ENCODE peak calls at places on chromosomes 1 and 21, in six cellular contexts. H is body of pancreas, N is choroid plexus epithelial cell, E is heart left ventricle, J is tibial nerve, S is psoas muscle. W is an unnamed sample.

GRCh38 chr1:75292013-75292412 is 157.8 kb downstream of the LHX8 start:
- DNase-seq in S (no peak), N (no peak), H (no peak), E (no peak), J (no peak), W (no peak)

GRCh38 chr21:21097425-21097824 is 99.2 kb downstream of the NCAM2 start:
- DNase-seq in S (no peak), H (no peak), E (no peak), N (no peak), J (no peak), W (no peak)

GRCh38 chr1:46495778-46496177 is 6.1 kb downstream of the DMBX1 start:
- DNase-seq in H (no peak), J (no peak), E (no peak), S (no peak), N (no peak), W (no peak)

GRCh38 chr1:61053712-61054608 is 28.4 kb upstream of the NFIA start:
- DNase-seq in N (no peak), E (peak; percentile 73), H (peak; percentile 52), J (peak; percentile 17), S (peak; percentile 63), W (peak; percentile 45)

GRCh38 chr1:27144349-27144748 is 10.6 kb downstream of the SLC9A1 start:
- DNase-seq in H (no peak), N (no peak), E (no peak), S (no peak), J (no peak), W (no peak)

GRCh38 chr1:12356004-12356890 is 126.4 kb downstream of the VPS13D start:
- DNase-seq in N (peak; percentile 55), S (no peak), H (peak; percentile 48), J (no peak), E (no peak), W (no peak)

GRCh38 chr21:42162831-42163510 is 56.0 kb upstream of the ABCG1 start:
- DNase-seq in E (no peak), H (no peak), J (no peak), S (no peak), N (no peak), W (no peak)

GRCh38 chr1:25004355-25004754 is 74.3 kb upstream of the RUNX3 start:
- DNase-seq in N (no peak), E (no peak), H (no peak), S (no peak), J (no peak), W (no peak)

GRCh38 chr1:55140137-55140536 is 75.0 kb downstream of the USP24 start:
- DNase-seq in S (no peak), N (no peak), H (no peak), J (no peak), E (no peak), W (no peak)

GRCh38 chr1:6495041-6495441 is 3.6 kb upstream of the PLEKHG5 start:
- DNase-seq in J (no peak), H (no peak), S (no peak), E (no peak), N (no peak), W (peak; percentile 31)

GRCh38 chr1:211638246-211638645 is 37.2 kb downstream of the NEK2 start:
- DNase-seq in J (no peak), E (no peak), H (no peak), N (no peak), S (no peak), W (no peak)

GRCh38 chr21:20999567-21000169 is 1.5 kb downstream of the NCAM2 start:
- DNase-seq in N (peak; percentile 76), J (peak; percentile 60), E (no peak), H (peak; percentile 14), S (no peak), W (no peak)

GRCh38 chr1:247373721-247374141 is 42.1 kb upstream of the ZNF496 start:
- DNase-seq in J (peak; percentile 70), S (peak; percentile 41), E (peak; percentile 68), H (peak; percentile 39), N (peak; percentile 62), W (peak; percentile 48)

GRCh38 chr1:182175340-182176068 is 114.0 kb upstream of the ZNF648 start:
- DNase-seq in S (no peak), J (no peak), N (no peak), E (no peak), H (peak; percentile 39), W (no peak)

GRCh38 chr1:32981003-32981909 is 16.6 kb upstream of the RNF19B start:
- DNase-seq in J (peak; percentile 45), E (peak; percentile 62), H (peak; percentile 83), S (no peak), N (peak; percentile 88), W (no peak)

GRCh38 chr1:171141336-171142051 is 43.6 kb upstream of the FMO2 start:
- DNase-seq in J (peak; percentile 71), H (peak; percentile 40), E (peak; percentile 66), N (peak; percentile 98), S (peak; percentile 37), W (peak; percentile 62)

GRCh38 chr1:221611930-221612777 is 129.7 kb downstream of the DUSP10 start:
- DNase-seq in E (peak; percentile 54), N (peak; percentile 74), J (peak; percentile 21), H (peak; percentile 39), S (peak; percentile 62), W (peak; percentile 69)

GRCh38 chr1:231683439-231684165 is 57.0 kb downstream of the DISC1 start:
- DNase-seq in J (no peak), S (no peak), N (peak; percentile 45), E (no peak), H (no peak), W (no peak)

GRCh38 chr1:156365754-156366153 is 3.3 kb upstream of the RHBG start:
- DNase-seq in S (no peak), E (no peak), J (no peak), H (no peak), N (no peak), W (no peak)

GRCh38 chr1:215648957-215649356 is 81.9 kb downstream of the KCTD3 start:
- DNase-seq in S (no peak), E (no peak), J (no peak), N (no peak), H (no peak), W (no peak)

GRCh38 chr1:89762801-89763648 is 57.8 kb upstream of the LRRC8D start:
- DNase-seq in N (peak; percentile 89), H (peak; percentile 86), E (peak; percentile 89), S (peak; percentile 84), J (peak; percentile 80), W (peak; percentile 74)

GRCh38 chr21:44528634-44528995 is 11.4 kb downstream of the KRTAP10-1 start:
- DNase-seq in N (no peak), E (no peak), H (no peak), S (no peak), J (no peak), W (no peak)

GRCh38 chr1:160781129-160781808 is 14.7 kb upstream of the LY9 start:
- DNase-seq in N (no peak), E (no peak), J (no peak), S (no peak), H (peak; percentile 90), W (no peak)

GRCh38 chr1:148317288-148317985 is 165.4 kb upstream of the NBPF11 start:
- DNase-seq in J (no peak), H (no peak), E (no peak), N (no peak), S (no peak), W (no peak)
- H3K4me3 ChIP-seq in J (no peak overlapping the region), H (no peak overlapping the region), E (peak overlapping the region; percentile 38), N (peak overlapping the region; percentile 55), S (no peak overlapping the region), W (no peak overlapping the region)

GRCh38 chr1:38778051-38778450 is 81.5 kb downstream of the RRAGC start:
- DNase-seq in E (no peak), N (no peak), S (no peak), H (no peak), J (no peak), W (no peak)

GRCh38 chr1:38777464-38777957 is 82.1 kb downstream of the RRAGC start:
- DNase-seq in N (no peak), H (no peak), J (no peak), S (no peak), E (no peak), W (no peak)

GRCh38 chr1:38780133-38780532 is 79.4 kb downstream of the RRAGC start:
- DNase-seq in J (no peak), H (no peak), E (no peak), N (no peak), S (no peak), W (no peak)

GRCh38 chr1:38779491-38779890 is 80.1 kb downstream of the RRAGC start:
- DNase-seq in S (no peak), J (no peak), N (no peak), E (no peak), H (no peak), W (no peak)

GRCh38 chr1:38778521-38778920 is 81.1 kb downstream of the RRAGC start:
- DNase-seq in N (no peak), S (no peak), J (no peak), E (no peak), H (no peak), W (no peak)
- TF ChIP-seq CTCF in N (no peak), S (no peak), J (no peak), E (no peak), H (no peak), W (no peak)

DNA sequence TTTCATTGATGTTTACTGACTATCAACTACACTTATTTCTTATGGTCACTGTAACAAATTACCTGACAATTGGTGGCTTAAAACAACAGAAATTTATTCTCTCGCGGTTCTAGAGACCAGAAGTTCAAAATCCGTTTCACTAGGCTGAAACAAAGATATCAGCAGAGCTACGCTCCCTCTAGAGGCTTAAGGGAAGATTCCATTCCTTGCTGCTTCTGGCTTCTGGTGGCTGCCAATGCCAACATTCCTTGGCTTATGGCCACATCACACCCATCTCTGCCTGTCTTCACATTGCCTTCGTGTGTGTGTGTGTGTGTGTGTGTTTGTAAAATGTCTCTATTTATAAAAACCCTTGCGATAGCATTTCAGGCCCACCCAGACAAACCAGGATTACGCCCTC is 66.4 kb downstream of the LMX1A start:
- DNase-seq in J (no peak), S (no peak), E (no peak), N (peak; percentile 11), H (no peak), W (no peak)
- H3K4me3 ChIP-seq in J (no peak overlapping the region), S (no peak overlapping the region), E (no peak overlapping the region), N (no peak overlapping the region), H (no peak overlapping the region), W (no peak overlapping the region)

GRCh38 chr1:67850611-67851075 is 17.4 kb upstream of the GNG12 start:
- DNase-seq in N (peak; percentile 91), E (peak; percentile 48), H (peak; percentile 86), S (peak; percentile 78), J (peak; percentile 85), W (peak; percentile 73)

GRCh38 chr1:67851800-67852199 is 18.5 kb upstream of the GNG12 start:
- DNase-seq in N (no peak), H (no peak), J (no peak), S (no peak), E (no peak), W (no peak)

GRCh38 chr1:67855444-67855843 is 22.2 kb upstream of the GNG12 start:
- DNase-seq in J (no peak), S (no peak), N (peak; percentile 56), E (no peak), H (no peak), W (no peak)

GRCh38 chr1:67855944-67856343 is 22.7 kb upstream of the GNG12 start:
- DNase-seq in S (no peak), E (no peak), J (no peak), N (peak; percentile 88), H (no peak), W (no peak)

DNA sequence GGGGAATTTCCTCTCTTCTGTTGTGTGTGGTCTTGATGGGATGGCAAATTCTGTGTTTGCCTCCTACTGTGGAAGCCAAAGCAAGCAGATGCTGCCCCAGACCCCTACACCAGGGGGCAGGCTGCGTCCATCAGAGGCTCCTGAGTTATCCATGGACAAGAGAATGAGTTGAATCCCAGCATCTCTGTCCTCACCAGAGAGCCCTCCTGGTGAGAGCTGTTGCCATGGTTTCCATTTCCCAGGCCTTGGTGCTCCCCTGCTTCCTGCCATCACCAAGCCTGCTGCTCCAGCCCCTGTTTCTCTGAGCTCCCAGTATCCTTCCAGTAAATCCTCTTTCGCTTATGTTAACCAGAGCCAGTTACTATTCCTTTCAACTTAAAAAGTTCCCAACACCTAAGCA is 20.4 kb upstream of the GNG12 start:
- DNase-seq in S (peak; percentile 27), J (peak; percentile 40), E (peak; percentile 38), H (peak; percentile 58), N (peak; percentile 97), W (peak; percentile 86)
- TF ChIP-seq CTCF in S (peak; percentile 56), J (peak; percentile 45), E (peak; percentile 53), H (peak; percentile 48), N (peak; percentile 100), W (peak; percentile 66)